ENCODE peak calls at places on chromosome 9, in nine cellular contexts. One of them, this sample, is unnamed.

GRCh38 chr9:107119294-107119693 is 163.8 kb upstream of the RAD23B start:
- DNase-seq in stomach: no peak
- DNase-seq in aorta: no peak
- DNase-seq in cardiac muscle cell: peak; percentile 18
- DNase-seq in sigmoid colon: no peak
- DNase-seq in small intestine: no peak
- DNase-seq in heart left ventricle: peak; percentile 44
- DNase-seq in pancreas: no peak
- DNase-seq in CD4-positive, CD25-positive, alpha-beta regulatory T cell: no peak
- DNase-seq in this sample: no peak

GRCh38 chr9:76401580-76402354 is 7.5 kb upstream of the RFK start:
- DNase-seq in stomach: no peak
- DNase-seq in aorta: no peak
- DNase-seq in cardiac muscle cell: no peak
- DNase-seq in sigmoid colon: no peak
- DNase-seq in small intestine: peak; percentile 57
- DNase-seq in heart left ventricle: no peak
- DNase-seq in pancreas: no peak
- DNase-seq in CD4-positive, CD25-positive, alpha-beta regulatory T cell: no peak
- DNase-seq in this sample: no peak

GRCh38 chr9:138076650-138077009 is 199.0 kb downstream of the CACNA1B start:
- DNase-seq in stomach: no peak
- DNase-seq in aorta: no peak
- DNase-seq in cardiac muscle cell: no peak
- DNase-seq in sigmoid colon: no peak
- DNase-seq in small intestine: no peak
- DNase-seq in heart left ventricle: no peak
- DNase-seq in pancreas: peak; percentile 20
- DNase-seq in CD4-positive, CD25-positive, alpha-beta regulatory T cell: no peak
- DNase-seq in this sample: no peak

GRCh38 chr9:123756484-123757106 is 173.3 kb downstream of the DENND1A start:
- DNase-seq in stomach: no peak
- DNase-seq in aorta: no peak
- DNase-seq in cardiac muscle cell: no peak
- DNase-seq in sigmoid colon: no peak
- DNase-seq in small intestine: no peak
- DNase-seq in heart left ventricle: no peak
- DNase-seq in pancreas: no peak
- DNase-seq in CD4-positive, CD25-positive, alpha-beta regulatory T cell: no peak
- DNase-seq in this sample: no peak

GRCh38 chr9:132698989-132699388 is 28.7 kb downstream of the GTF3C4 start:
- DNase-seq in stomach: peak; percentile 88
- DNase-seq in aorta: no peak
- DNase-seq in cardiac muscle cell: peak; percentile 30
- DNase-seq in sigmoid colon: no peak
- DNase-seq in small intestine: no peak
- DNase-seq in heart left ventricle: no peak
- DNase-seq in pancreas: no peak
- DNase-seq in CD4-positive, CD25-positive, alpha-beta regulatory T cell: no peak
- DNase-seq in this sample: no peak

GRCh38 chr9:89781838-89782237 is 177.0 kb downstream of the GADD45G start:
- DNase-seq in stomach: no peak
- DNase-seq in aorta: peak; percentile 55
- DNase-seq in cardiac muscle cell: no peak
- DNase-seq in sigmoid colon: no peak
- DNase-seq in small intestine: no peak
- DNase-seq in heart left ventricle: no peak
- DNase-seq in pancreas: no peak
- DNase-seq in CD4-positive, CD25-positive, alpha-beta regulatory T cell: no peak
- DNase-seq in this sample: no peak

GRCh38 chr9:115944166-115944948 is 209.2 kb upstream of the PAPPA start:
- DNase-seq in stomach: peak; percentile 45
- DNase-seq in aorta: peak; percentile 83
- DNase-seq in cardiac muscle cell: peak; percentile 100
- DNase-seq in sigmoid colon: peak; percentile 93
- DNase-seq in small intestine: peak; percentile 4
- DNase-seq in heart left ventricle: peak; percentile 91
- DNase-seq in pancreas: no peak
- DNase-seq in CD4-positive, CD25-positive, alpha-beta regulatory T cell: no peak
- DNase-seq in this sample: peak; percentile 81

GRCh38 chr9:15935661-15936315 is 382.9 kb downstream of the CCDC171 start:
- DNase-seq in stomach: no peak
- DNase-seq in aorta: no peak
- DNase-seq in cardiac muscle cell: no peak
- DNase-seq in sigmoid colon: no peak
- DNase-seq in small intestine: no peak
- DNase-seq in heart left ventricle: no peak
- DNase-seq in pancreas: no peak
- DNase-seq in CD4-positive, CD25-positive, alpha-beta regulatory T cell: no peak
- DNase-seq in this sample: no peak

GRCh38 chr9:25543806-25544205 is 134.4 kb downstream of the TUSC1 start:
- DNase-seq in stomach: no peak
- DNase-seq in aorta: no peak
- DNase-seq in cardiac muscle cell: no peak
- DNase-seq in sigmoid colon: no peak
- DNase-seq in small intestine: no peak
- DNase-seq in heart left ventricle: no peak
- DNase-seq in pancreas: no peak
- DNase-seq in CD4-positive, CD25-positive, alpha-beta regulatory T cell: no peak
- DNase-seq in this sample: no peak

GRCh38 chr9:129968690-129969485 is 74.1 kb downstream of the FNBP1 start:
- DNase-seq in stomach: no peak
- DNase-seq in aorta: no peak
- DNase-seq in cardiac muscle cell: peak; percentile 85
- DNase-seq in sigmoid colon: peak; percentile 70
- DNase-seq in small intestine: peak; percentile 72
- DNase-seq in heart left ventricle: no peak
- DNase-seq in pancreas: no peak
- DNase-seq in CD4-positive, CD25-positive, alpha-beta regulatory T cell: no peak
- DNase-seq in this sample: peak; percentile 46

GRCh38 chr9:81150016-81150625 is 539.2 kb downstream of the TLE1 start:
- DNase-seq in stomach: no peak
- DNase-seq in aorta: no peak
- DNase-seq in cardiac muscle cell: no peak
- DNase-seq in sigmoid colon: no peak
- DNase-seq in small intestine: no peak
- DNase-seq in heart left ventricle: no peak
- DNase-seq in pancreas: no peak
- DNase-seq in CD4-positive, CD25-positive, alpha-beta regulatory T cell: no peak
- DNase-seq in this sample: no peak

GRCh38 chr9:105296889-105297288 is 52.4 kb downstream of the SLC44A1 start:
- DNase-seq in stomach: no peak
- DNase-seq in aorta: no peak
- DNase-seq in cardiac muscle cell: peak; percentile 97
- DNase-seq in sigmoid colon: no peak
- DNase-seq in small intestine: no peak
- DNase-seq in heart left ventricle: no peak
- DNase-seq in pancreas: no peak
- DNase-seq in CD4-positive, CD25-positive, alpha-beta regulatory T cell: no peak
- DNase-seq in this sample: peak; percentile 73

GRCh38 chr9:18396102-18396728 is 77.7 kb upstream of the ADAMTSL1 start:
- DNase-seq in stomach: no peak
- DNase-seq in aorta: no peak
- DNase-seq in cardiac muscle cell: peak; percentile 38
- DNase-seq in sigmoid colon: no peak
- DNase-seq in small intestine: peak; percentile 1
- DNase-seq in heart left ventricle: no peak
- DNase-seq in pancreas: no peak
- DNase-seq in CD4-positive, CD25-positive, alpha-beta regulatory T cell: no peak
- DNase-seq in this sample: no peak

GRCh38 chr9:130857864-130858730 is 23.0 kb downstream of the ABL1 start:
- DNase-seq in stomach: no peak
- DNase-seq in aorta: peak; percentile 76
- DNase-seq in cardiac muscle cell: peak; percentile 88
- DNase-seq in sigmoid colon: peak; percentile 93
- DNase-seq in small intestine: no peak
- DNase-seq in heart left ventricle: peak; percentile 81
- DNase-seq in pancreas: no peak
- DNase-seq in CD4-positive, CD25-positive, alpha-beta regulatory T cell: no peak
- DNase-seq in this sample: peak; percentile 63

GRCh38 chr9:102832814-102833213 is 162.3 kb upstream of the CYLC2 start:
- DNase-seq in stomach: no peak
- DNase-seq in aorta: no peak
- DNase-seq in cardiac muscle cell: no peak
- DNase-seq in sigmoid colon: no peak
- DNase-seq in small intestine: no peak
- DNase-seq in heart left ventricle: no peak
- DNase-seq in pancreas: no peak
- DNase-seq in CD4-positive, CD25-positive, alpha-beta regulatory T cell: no peak
- DNase-seq in this sample: no peak

GRCh38 chr9:69200071-69200470 is 26.0 kb downstream of the TJP2 start:
- DNase-seq in stomach: no peak
- DNase-seq in aorta: no peak
- DNase-seq in cardiac muscle cell: peak; percentile 64
- DNase-seq in sigmoid colon: no peak
- DNase-seq in small intestine: no peak
- DNase-seq in heart left ventricle: peak; percentile 50
- DNase-seq in pancreas: no peak
- DNase-seq in CD4-positive, CD25-positive, alpha-beta regulatory T cell: no peak
- DNase-seq in this sample: peak; percentile 63

GRCh38 chr9:83346655-83347393 is 191.4 kb downstream of the FRMD3 start:
- DNase-seq in stomach: no peak
- DNase-seq in aorta: no peak
- DNase-seq in cardiac muscle cell: no peak
- DNase-seq in sigmoid colon: no peak
- DNase-seq in small intestine: no peak
- DNase-seq in heart left ventricle: no peak
- DNase-seq in pancreas: no peak
- DNase-seq in CD4-positive, CD25-positive, alpha-beta regulatory T cell: no peak
- DNase-seq in this sample: no peak
- H3K27ac ChIP-seq in stomach: no peak overlapping the region
- H3K27ac ChIP-seq in aorta: no peak overlapping the region
- H3K27ac ChIP-seq in cardiac muscle cell: no peak overlapping the region
- H3K27ac ChIP-seq in sigmoid colon: no peak overlapping the region
- H3K27ac ChIP-seq in small intestine: no peak overlapping the region
- H3K27ac ChIP-seq in heart left ventricle: no peak overlapping the region
- H3K27ac ChIP-seq in pancreas: no peak overlapping the region
- H3K27ac ChIP-seq in CD4-positive, CD25-positive, alpha-beta regulatory T cell: no peak overlapping the region
- H3K27ac ChIP-seq in this sample: no peak overlapping the region

DNA sequence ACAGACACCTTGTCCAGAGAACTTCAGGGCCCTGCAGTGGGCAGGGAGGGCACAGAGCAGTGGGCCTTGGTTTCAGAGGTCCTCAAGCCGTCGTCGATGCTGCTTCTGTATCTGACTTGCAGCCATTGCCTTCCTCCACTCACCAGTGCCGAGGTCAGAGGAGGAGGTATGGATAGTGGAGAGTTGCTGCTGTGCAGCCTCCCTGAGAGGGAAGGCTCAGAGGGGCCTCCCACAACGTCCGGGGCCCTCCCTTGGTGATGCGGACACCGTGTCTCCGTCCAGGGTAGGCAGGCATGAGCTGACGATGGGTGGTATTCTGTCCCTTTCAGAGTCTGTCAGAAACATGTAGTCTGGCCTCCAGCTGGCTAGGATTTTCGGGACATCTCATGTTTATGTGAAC is 73.9 kb downstream of the MVB12B start:
- DNase-seq in stomach: no peak
- DNase-seq in aorta: peak; percentile 26
- DNase-seq in cardiac muscle cell: no peak
- DNase-seq in sigmoid colon: no peak
- DNase-seq in small intestine: no peak
- DNase-seq in heart left ventricle: no peak
- DNase-seq in pancreas: no peak
- DNase-seq in CD4-positive, CD25-positive, alpha-beta regulatory T cell: no peak
- DNase-seq in this sample: no peak
- H3K4me1 ChIP-seq in stomach: peaks cover 2% of the 10 kb centered on the region
- H3K4me1 ChIP-seq in aorta: no peaks in the 10 kb centered on the region
- H3K4me1 ChIP-seq in cardiac muscle cell: no peaks in the 10 kb centered on the region
- H3K4me1 ChIP-seq in sigmoid colon: peaks cover 6% of the 10 kb centered on the region
- H3K4me1 ChIP-seq in small intestine: no peaks in the 10 kb centered on the region
- H3K4me1 ChIP-seq in heart left ventricle: no peaks in the 10 kb centered on the region
- H3K4me1 ChIP-seq in pancreas: no peaks in the 10 kb centered on the region
- H3K4me1 ChIP-seq in CD4-positive, CD25-positive, alpha-beta regulatory T cell: peaks cover 25% of the 10 kb centered on the region
- H3K4me1 ChIP-seq in this sample: no peaks in the 10 kb centered on the region

GRCh38 chr9:111040494-111040893 is 2.2 kb upstream of the LPAR1 start:
- DNase-seq in stomach: no peak
- DNase-seq in aorta: no peak
- DNase-seq in cardiac muscle cell: no peak
- DNase-seq in sigmoid colon: no peak
- DNase-seq in small intestine: no peak
- DNase-seq in heart left ventricle: no peak
- DNase-seq in pancreas: no peak
- DNase-seq in CD4-positive, CD25-positive, alpha-beta regulatory T cell: no peak
- DNase-seq in this sample: peak; percentile 62

GRCh38 chr9:111038336-111039202 is at the start of gene LPAR1:
- DNase-seq in stomach: peak; percentile 37
- DNase-seq in aorta: peak; percentile 84
- DNase-seq in cardiac muscle cell: peak; percentile 72
- DNase-seq in sigmoid colon: peak; percentile 81
- DNase-seq in small intestine: peak; percentile 50
- DNase-seq in heart left ventricle: peak; percentile 58
- DNase-seq in pancreas: peak; percentile 77
- DNase-seq in CD4-positive, CD25-positive, alpha-beta regulatory T cell: no peak
- DNase-seq in this sample: peak; percentile 71

GRCh38 chr9:111039203-111039907 is 1.1 kb upstream of the LPAR1 start:
- DNase-seq in stomach: peak; percentile 35
- DNase-seq in aorta: no peak
- DNase-seq in cardiac muscle cell: no peak
- DNase-seq in sigmoid colon: no peak
- DNase-seq in small intestine: peak; percentile 76
- DNase-seq in heart left ventricle: no peak
- DNase-seq in pancreas: peak; percentile 66
- DNase-seq in CD4-positive, CD25-positive, alpha-beta regulatory T cell: no peak
- DNase-seq in this sample: no peak

GRCh38 chr9:111037744-111038335 is 430 bp downstream of the LPAR1 start:
- DNase-seq in stomach: peak; percentile 40
- DNase-seq in aorta: peak; percentile 55
- DNase-seq in cardiac muscle cell: peak; percentile 57
- DNase-seq in sigmoid colon: peak; percentile 76
- DNase-seq in small intestine: peak; percentile 37
- DNase-seq in heart left ventricle: no peak
- DNase-seq in pancreas: peak; percentile 83
- DNase-seq in CD4-positive, CD25-positive, alpha-beta regulatory T cell: no peak
- DNase-seq in this sample: peak; percentile 17

DNA sequence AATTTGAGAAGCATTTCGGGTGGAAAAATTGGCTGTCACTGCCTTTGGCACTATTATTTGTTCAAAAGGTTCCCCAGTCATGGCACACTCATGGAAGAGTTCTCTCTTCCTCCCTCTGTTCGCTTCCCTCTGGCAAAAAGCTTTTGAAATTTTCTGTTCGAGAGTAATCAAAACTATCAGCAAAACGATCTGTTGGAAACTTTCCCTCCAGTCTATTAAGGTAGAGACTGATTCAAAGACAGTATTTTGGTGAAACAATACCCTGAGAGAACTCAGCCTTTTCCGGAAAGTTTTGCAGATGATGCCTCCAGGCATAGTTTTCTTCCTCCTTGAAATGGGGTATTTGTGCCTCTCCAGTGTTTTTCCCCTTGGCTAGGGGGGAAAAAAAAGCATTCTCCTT is 3.6 kb upstream of the LPAR1 start:
- DNase-seq in stomach: no peak
- DNase-seq in aorta: no peak
- DNase-seq in cardiac muscle cell: no peak
- DNase-seq in sigmoid colon: no peak
- DNase-seq in small intestine: no peak
- DNase-seq in heart left ventricle: no peak
- DNase-seq in pancreas: no peak
- DNase-seq in CD4-positive, CD25-positive, alpha-beta regulatory T cell: no peak
- DNase-seq in this sample: peak; percentile 13
- H3K27me3 ChIP-seq in stomach: no peaks in the 10 kb centered on the region
- H3K27me3 ChIP-seq in aorta: no peaks in the 10 kb centered on the region
- H3K27me3 ChIP-seq in cardiac muscle cell: peaks cover 51% of the 10 kb centered on the region
- H3K27me3 ChIP-seq in sigmoid colon: peaks cover 7% of the 10 kb centered on the region
- H3K27me3 ChIP-seq in small intestine: no peaks in the 10 kb centered on the region
- H3K27me3 ChIP-seq in heart left ventricle: peaks cover 8% of the 10 kb centered on the region
- H3K27me3 ChIP-seq in pancreas: no peaks in the 10 kb centered on the region
- H3K27me3 ChIP-seq in CD4-positive, CD25-positive, alpha-beta regulatory T cell: peaks cover 2% of the 10 kb centered on the region
- H3K27me3 ChIP-seq in this sample: no peaks in the 10 kb centered on the region

GRCh38 chr9:19397845-19398244 is 11.0 kb upstream of the ACER2 start:
- DNase-seq in stomach: peak; percentile 67
- DNase-seq in aorta: no peak
- DNase-seq in cardiac muscle cell: no peak
- DNase-seq in sigmoid colon: no peak
- DNase-seq in small intestine: peak; percentile 69
- DNase-seq in heart left ventricle: no peak
- DNase-seq in pancreas: no peak
- DNase-seq in CD4-positive, CD25-positive, alpha-beta regulatory T cell: no peak
- DNase-seq in this sample: no peak
- H3K27ac ChIP-seq in stomach: peak overlapping the region; percentile 71
- H3K27ac ChIP-seq in aorta: no peak overlapping the region
- H3K27ac ChIP-seq in cardiac muscle cell: no peak overlapping the region
- H3K27ac ChIP-seq in sigmoid colon: no peak overlapping the region
- H3K27ac ChIP-seq in small intestine: no peak overlapping the region
- H3K27ac ChIP-seq in heart left ventricle: no peak overlapping the region
- H3K27ac ChIP-seq in pancreas: no peak overlapping the region
- H3K27ac ChIP-seq in CD4-positive, CD25-positive, alpha-beta regulatory T cell: no peak overlapping the region
- H3K27ac ChIP-seq in this sample: no peak overlapping the region

This sample was measured in foreskin keratinocyte.